ENCODE peak calls at places on chromosomes 1 and 21, in five cellular contexts. One of them, this sample, is unnamed.

GRCh38 chr1:109886827-109887226 is 23.8 kb upstream of the CSF1 start:
- DNase-seq in HFF-Myc: no peak
- DNase-seq in transverse colon: no peak
- DNase-seq in AG09309: no peak
- DNase-seq in A549: no peak
- DNase-seq in this sample: no peak

GRCh38 chr1:11561740-11562139 is 82.8 kb downstream of the DISP3 start:
- DNase-seq in transverse colon: no peak
- DNase-seq in HFF-Myc: no peak
- DNase-seq in AG09309: no peak
- DNase-seq in A549: no peak
- DNase-seq in this sample: no peak

GRCh38 chr1:63611231-63611630 is 18.0 kb downstream of the PGM1 start:
- DNase-seq in A549: no peak
- DNase-seq in HFF-Myc: no peak
- DNase-seq in transverse colon: no peak
- DNase-seq in AG09309: no peak
- DNase-seq in this sample: peak

GRCh38 chr1:76176020-76176419 is 101.5 kb downstream of the ST6GALNAC3 start:
- DNase-seq in AG09309: no peak
- DNase-seq in A549: no peak
- DNase-seq in transverse colon: no peak
- DNase-seq in HFF-Myc: no peak
- DNase-seq in this sample: no peak

GRCh38 chr1:212727386-212728181 is 27.9 kb upstream of the BATF3 start:
- DNase-seq in A549: no peak
- DNase-seq in transverse colon: no peak
- DNase-seq in HFF-Myc: no peak
- DNase-seq in AG09309: peak
- DNase-seq in this sample: peak

GRCh38 chr1:192904438-192904895 is 95.6 kb downstream of the RGS2 start:
- DNase-seq in transverse colon: no peak
- DNase-seq in AG09309: peak
- DNase-seq in HFF-Myc: peak
- DNase-seq in A549: peak
- DNase-seq in this sample: peak

GRCh38 chr1:168379110-168379860 is 98.6 kb downstream of the TBX19 start:
- DNase-seq in A549: peak
- DNase-seq in HFF-Myc: no peak
- DNase-seq in transverse colon: no peak
- DNase-seq in AG09309: no peak
- DNase-seq in this sample: no peak

GRCh38 chr1:98157524-98158293 is 236.9 kb upstream of the DPYD start:
- DNase-seq in HFF-Myc: peak
- DNase-seq in transverse colon: no peak
- DNase-seq in AG09309: peak
- DNase-seq in A549: no peak
- DNase-seq in this sample: no peak

GRCh38 chr1:227134686-227135314 is 183.5 kb downstream of the CDC42BPA start:
- DNase-seq in AG09309: no peak
- DNase-seq in transverse colon: no peak
- DNase-seq in A549: no peak
- DNase-seq in HFF-Myc: no peak
- DNase-seq in this sample: peak

GRCh38 chr1:158274797-158275196 is 14.9 kb upstream of the CD1C start:
- DNase-seq in AG09309: no peak
- DNase-seq in transverse colon: no peak
- DNase-seq in A549: no peak
- DNase-seq in HFF-Myc: no peak
- DNase-seq in this sample: no peak

GRCh38 chr1:235244969-235245592 is 82.9 kb downstream of the ARID4B start:
- DNase-seq in HFF-Myc: no peak
- DNase-seq in AG09309: no peak
- DNase-seq in A549: no peak
- DNase-seq in transverse colon: no peak
- DNase-seq in this sample: no peak

GRCh38 chr1:115991909-115992308 is 15.6 kb downstream of the SLC22A15 start:
- DNase-seq in transverse colon: no peak
- DNase-seq in HFF-Myc: no peak
- DNase-seq in A549: no peak
- DNase-seq in AG09309: no peak
- DNase-seq in this sample: no peak

GRCh38 chr1:236284291-236284711 is 2.5 kb upstream of the ERO1B start:
- DNase-seq in AG09309: no peak
- DNase-seq in HFF-Myc: no peak
- DNase-seq in transverse colon: no peak
- DNase-seq in A549: no peak
- DNase-seq in this sample: no peak

GRCh38 chr1:15788624-15789301 is 18.7 kb downstream of the UQCRHL start:
- DNase-seq in A549: no peak
- DNase-seq in AG09309: no peak
- DNase-seq in HFF-Myc: no peak
- DNase-seq in transverse colon: no peak
- DNase-seq in this sample: peak

GRCh38 chr1:208159542-208160258 is 84.5 kb downstream of the PLXNA2 start:
- DNase-seq in transverse colon: no peak
- DNase-seq in A549: no peak
- DNase-seq in AG09309: peak
- DNase-seq in HFF-Myc: peak
- DNase-seq in this sample: peak

GRCh38 chr1:45141247-45142003 is 65.0 kb downstream of the ZSWIM5 start:
- DNase-seq in transverse colon: peak
- DNase-seq in HFF-Myc: no peak
- DNase-seq in A549: no peak
- DNase-seq in AG09309: no peak
- DNase-seq in this sample: no peak

GRCh38 chr1:63557365-63557987 is 34.2 kb downstream of the EFCAB7 start:
- DNase-seq in HFF-Myc: peak
- DNase-seq in A549: no peak
- DNase-seq in AG09309: no peak
- DNase-seq in transverse colon: peak
- DNase-seq in this sample: peak

GRCh38 chr1:189432761-189433160 is 1044.9 kb downstream of the BRINP3 start:
- DNase-seq in A549: no peak
- DNase-seq in transverse colon: no peak
- DNase-seq in AG09309: no peak
- DNase-seq in HFF-Myc: no peak
- DNase-seq in this sample: no peak

GRCh38 chr1:5980314-5981008 is 11.8 kb downstream of the NPHP4 start:
- DNase-seq in A549: no peak
- DNase-seq in HFF-Myc: no peak
- DNase-seq in transverse colon: no peak
- DNase-seq in AG09309: no peak
- DNase-seq in this sample: peak

GRCh38 chr1:44314401-44314800 is 40.7 kb downstream of the ERI3 start:
- DNase-seq in transverse colon: no peak
- DNase-seq in HFF-Myc: no peak
- DNase-seq in A549: no peak
- DNase-seq in AG09309: no peak
- DNase-seq in this sample: no peak

GRCh38 chr1:201499795-201500669 is 6.9 kb downstream of the CSRP1 start:
- DNase-seq in transverse colon: no peak
- DNase-seq in A549: no peak
- DNase-seq in HFF-Myc: no peak
- DNase-seq in AG09309: no peak
- DNase-seq in this sample: no peak

GRCh38 chr1:162008799-162009198 is 14.9 kb downstream of the OLFML2B start:
- DNase-seq in HFF-Myc: no peak
- DNase-seq in AG09309: no peak
- DNase-seq in A549: no peak
- DNase-seq in transverse colon: no peak
- DNase-seq in this sample: no peak

GRCh38 chr1:203644191-203644590 is 17.6 kb downstream of the ATP2B4 start:
- DNase-seq in AG09309: no peak
- DNase-seq in A549: no peak
- DNase-seq in HFF-Myc: no peak
- DNase-seq in transverse colon: no peak
- DNase-seq in this sample: no peak

GRCh38 chr1:160129558-160129957 is 14.0 kb downstream of the ATP1A2 start:
- DNase-seq in transverse colon: no peak
- DNase-seq in HFF-Myc: no peak
- DNase-seq in A549: no peak
- DNase-seq in AG09309: no peak
- DNase-seq in this sample: no peak

GRCh38 chr1:160129046-160129445 is 13.5 kb downstream of the ATP1A2 start:
- DNase-seq in transverse colon: no peak
- DNase-seq in AG09309: no peak
- DNase-seq in HFF-Myc: no peak
- DNase-seq in A549: no peak
- DNase-seq in this sample: no peak

GRCh38 chr1:160127381-160127780 is 11.8 kb downstream of the ATP1A2 start:
- DNase-seq in HFF-Myc: no peak
- DNase-seq in A549: no peak
- DNase-seq in AG09309: no peak
- DNase-seq in transverse colon: no peak
- DNase-seq in this sample: no peak

GRCh38 chr1:160128636-160129035 is 13.1 kb downstream of the ATP1A2 start:
- DNase-seq in transverse colon: no peak
- DNase-seq in HFF-Myc: no peak
- DNase-seq in A549: no peak
- DNase-seq in AG09309: no peak
- DNase-seq in this sample: no peak

GRCh38 chr1:160127865-160128523 is 12.4 kb downstream of the ATP1A2 start:
- DNase-seq in HFF-Myc: no peak
- DNase-seq in A549: peak
- DNase-seq in transverse colon: no peak
- DNase-seq in AG09309: peak
- DNase-seq in this sample: peak
- H3K4me3 ChIP-seq in HFF-Myc: no peak
- H3K4me3 ChIP-seq in A549: no peak
- H3K4me3 ChIP-seq in transverse colon: no peak
- H3K4me3 ChIP-seq in AG09309: no peak
- H3K4me3 ChIP-seq in this sample: no peak

GRCh38 chr1:33878392-33878791 is 14.5 kb downstream of the HMGB4 start:
- DNase-seq in AG09309: no peak
- DNase-seq in A549: no peak
- DNase-seq in transverse colon: no peak
- DNase-seq in HFF-Myc: no peak
- DNase-seq in this sample: no peak

GRCh38 chr1:33876970-33877680 is 13.2 kb downstream of the HMGB4 start:
- DNase-seq in transverse colon: no peak
- DNase-seq in A549: no peak
- DNase-seq in AG09309: peak
- DNase-seq in HFF-Myc: peak
- DNase-seq in this sample: no peak

GRCh38 chr1:33872275-33872674 is 8.4 kb downstream of the HMGB4 start:
- DNase-seq in HFF-Myc: no peak
- DNase-seq in transverse colon: no peak
- DNase-seq in A549: no peak
- DNase-seq in AG09309: no peak
- DNase-seq in this sample: no peak

GRCh38 chr1:33872681-33873080 is 8.8 kb downstream of the HMGB4 start:
- DNase-seq in transverse colon: no peak
- DNase-seq in A549: no peak
- DNase-seq in AG09309: no peak
- DNase-seq in HFF-Myc: no peak
- DNase-seq in this sample: no peak

GRCh38 chr1:33875857-33876256 is 12.0 kb downstream of the HMGB4 start:
- DNase-seq in A549: no peak
- DNase-seq in transverse colon: no peak
- DNase-seq in AG09309: no peak
- DNase-seq in HFF-Myc: no peak
- DNase-seq in this sample: no peak
- TF ChIP-seq CTCF in A549: no peak
- TF ChIP-seq CTCF in transverse colon: no peak
- TF ChIP-seq CTCF in AG09309: peak
- TF ChIP-seq CTCF in HFF-Myc: no peak
- TF ChIP-seq CTCF in this sample: peak

GRCh38 chr1:177854951-177855350 is 114.9 kb downstream of the SEC16B start:
- DNase-seq in HFF-Myc: no peak
- DNase-seq in AG09309: no peak
- DNase-seq in A549: no peak
- DNase-seq in transverse colon: no peak
- DNase-seq in this sample: no peak
- H3K4me3 ChIP-seq in HFF-Myc: no peak
- H3K4me3 ChIP-seq in AG09309: no peak
- H3K4me3 ChIP-seq in A549: no peak
- H3K4me3 ChIP-seq in transverse colon: no peak
- H3K4me3 ChIP-seq in this sample: no peak

DNA sequence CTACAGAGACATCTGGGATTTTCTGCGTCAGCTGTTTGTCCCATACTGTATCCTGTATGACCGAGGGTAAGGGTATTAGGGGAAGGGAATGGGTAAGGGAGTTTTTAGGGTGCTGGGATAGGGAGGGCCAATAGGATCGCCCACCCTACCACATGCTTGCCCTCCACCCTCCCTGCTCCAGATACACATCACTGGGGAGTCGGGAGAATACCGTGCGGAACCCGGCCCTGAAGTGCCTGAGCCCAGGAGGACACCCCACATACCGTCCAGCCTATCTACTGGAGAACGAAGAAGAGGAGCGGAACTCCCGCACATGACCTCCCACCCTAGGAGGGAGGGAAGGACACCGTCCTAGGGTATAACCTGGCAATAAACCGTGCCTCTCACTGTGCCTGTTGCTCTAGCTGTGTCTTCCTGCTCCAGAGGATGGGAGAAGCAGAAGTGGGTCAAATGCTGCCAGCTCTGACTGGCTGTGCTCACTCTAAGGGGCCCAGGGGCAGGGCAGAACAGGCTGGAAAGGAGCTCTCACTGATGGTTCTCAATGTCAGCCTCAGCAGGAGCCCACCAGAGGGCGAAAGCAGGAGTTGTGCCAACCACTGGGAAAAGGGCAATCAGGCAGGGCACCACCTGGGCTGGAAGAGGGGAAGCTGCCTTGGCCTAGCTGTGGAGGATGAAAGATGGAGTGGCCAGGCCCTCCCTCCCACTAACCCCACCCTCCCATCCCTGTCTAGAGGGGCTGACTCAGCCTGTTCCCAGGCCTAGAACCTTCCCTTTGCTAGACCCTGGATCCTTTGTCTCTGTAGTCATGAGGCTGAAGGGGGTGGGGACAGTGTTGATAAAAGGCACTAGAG is 440 bp upstream of the LENEP start:
- DNase-seq in transverse colon: no peak
- DNase-seq in A549: no peak
- DNase-seq in AG09309: no peak
- DNase-seq in HFF-Myc: no peak
- DNase-seq in this sample: peak
- TF ChIP-seq CTCF in transverse colon: no peak
- TF ChIP-seq CTCF in A549: peak
- TF ChIP-seq CTCF in AG09309: peak
- TF ChIP-seq CTCF in HFF-Myc: peak
- TF ChIP-seq CTCF in this sample: peak

GRCh38 chr21:41926068-41926806 is 27.6 kb downstream of the C2CD2 start:
- DNase-seq in A549: no peak
- DNase-seq in HFF-Myc: no peak
- DNase-seq in AG09309: no peak
- DNase-seq in transverse colon: no peak
- DNase-seq in this sample: peak

GRCh38 chr21:41928621-41929220 is 25.1 kb downstream of the C2CD2 start:
- DNase-seq in transverse colon: no peak
- DNase-seq in AG09309: no peak
- DNase-seq in HFF-Myc: no peak
- DNase-seq in A549: no peak
- DNase-seq in this sample: peak

GRCh38 chr21:41924355-41924754 is 29.5 kb downstream of the C2CD2 start:
- DNase-seq in A549: no peak
- DNase-seq in HFF-Myc: no peak
- DNase-seq in AG09309: no peak
- DNase-seq in transverse colon: no peak
- DNase-seq in this sample: no peak

GRCh38 chr21:41927727-41928409 is 25.9 kb downstream of the C2CD2 start:
- DNase-seq in A549: no peak
- DNase-seq in HFF-Myc: no peak
- DNase-seq in AG09309: no peak
- DNase-seq in transverse colon: no peak
- DNase-seq in this sample: no peak

GRCh38 chr21:41926807-41927171 is 27.0 kb downstream of the C2CD2 start:
- DNase-seq in A549: no peak
- DNase-seq in transverse colon: no peak
- DNase-seq in AG09309: no peak
- DNase-seq in HFF-Myc: no peak
- DNase-seq in this sample: no peak
- H3K4me3 ChIP-seq in A549: no peak
- H3K4me3 ChIP-seq in transverse colon: peak
- H3K4me3 ChIP-seq in AG09309: no peak
- H3K4me3 ChIP-seq in HFF-Myc: no peak
- H3K4me3 ChIP-seq in this sample: peak